ENCODE peak calls at places on chromosomes 3 and 15, in five cellular contexts. V is left ventricle myocardium inferior, C is esophagus squamous epithelium, H is heart right ventricle, U is heart left ventricle. B is an unnamed sample. For H3K27me3 and H3K9me3, the result is how much of the 10 kb centered on the place peaks cover.

GRCh38 chr3:3089017-3089416 is 21.2 kb downstream of the IL5RA start:
- DNase-seq in U (no peak), H (no peak), V (no peak), C (no peak), B (no peak)

GRCh38 chr3:10692039-10692438 is 124.0 kb upstream of the SLC6A11 start:
- DNase-seq in C (no peak), H (no peak), U (no peak), V (no peak), B (no peak)

GRCh38 chr3:193984378-193984777 is 151.6 kb upstream of the HES1 start:
- DNase-seq in V (no peak), H (no peak), C (no peak), U (no peak), B (no peak)

GRCh38 chr15:70742928-70743327 is 20.4 kb downstream of the UACA start:
- DNase-seq in V (no peak), H (no peak), C (no peak), U (no peak), B (no peak)

GRCh38 chr3:138197058-138197457 is 10.0 kb downstream of the ARMC8 start:
- DNase-seq in U (peak), C (no peak), H (no peak), V (no peak), B (no peak)

GRCh38 chr3:53794597-53794996 is 51.6 kb downstream of the CHDH start:
- DNase-seq in U (no peak), C (no peak), V (no peak), H (no peak), B (no peak)

GRCh38 chr3:156483961-156484787 is 70.7 kb downstream of the SSR3 start:
- DNase-seq in U (no peak), C (no peak), H (no peak), V (no peak), B (peak)

GRCh38 chr3:112074616-112075497 is 11.3 kb upstream of the C3orf52 start:
- DNase-seq in V (no peak), C (no peak), U (no peak), H (no peak), B (no peak)

GRCh38 chr3:18223591-18224338 is 201.4 kb downstream of the SATB1 start:
- DNase-seq in U (no peak), V (no peak), H (no peak), C (no peak), B (no peak)

GRCh38 chr15:23038741-23039150 is 623 bp downstream of the TUBGCP5 start:
- DNase-seq in U (no peak), V (no peak), H (no peak), C (no peak), B (no peak)

GRCh38 chr3:177832862-177833261 is 635.6 kb upstream of the TBL1XR1 start:
- DNase-seq in V (no peak), C (no peak), H (no peak), U (no peak), B (no peak)

GRCh38 chr3:108524547-108524946 is 14.2 kb upstream of the MYH15 start:
- DNase-seq in U (no peak), H (no peak), C (no peak), V (no peak), B (no peak)

GRCh38 chr3:104291437-104291851 is 1075.3 kb upstream of the ALCAM start:
- DNase-seq in V (no peak), H (no peak), U (no peak), C (no peak), B (no peak)

GRCh38 chr3:134647902-134648760 is 2.7 kb downstream of the KY start:
- DNase-seq in H (no peak), V (no peak), C (no peak), U (no peak), B (no peak)
- TF ChIP-seq CTCF in H (no peak), V (no peak), C (no peak), U (no peak), B (no peak)

DNA sequence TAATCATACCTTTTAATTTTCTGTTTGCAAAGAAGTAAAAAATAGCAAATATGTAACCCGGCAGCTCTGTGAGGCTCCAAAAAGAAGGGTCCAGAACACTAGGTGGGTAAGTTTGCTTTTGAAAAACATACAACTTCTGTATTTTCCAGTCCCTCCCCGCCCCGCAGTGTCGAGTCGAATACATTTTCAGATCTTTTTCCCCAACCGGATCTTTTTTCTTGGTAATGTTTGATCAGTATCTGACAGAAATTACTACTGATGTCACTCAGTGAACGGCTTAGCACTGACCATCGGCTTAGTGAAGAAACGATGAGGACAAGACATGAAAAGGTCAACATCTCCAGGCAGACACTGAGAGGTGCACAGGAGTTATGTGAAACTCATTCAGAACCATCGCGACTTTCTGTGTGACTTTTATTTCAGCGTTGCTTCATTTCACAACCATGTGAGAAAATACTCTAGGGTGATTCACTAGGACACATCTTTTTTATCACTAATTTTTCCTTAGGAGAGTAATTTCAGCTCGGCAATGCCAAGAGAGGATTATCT is 11.0 kb downstream of the ISL2 start:
- DNase-seq in V (no peak), C (no peak), H (no peak), U (no peak), B (no peak)
- H3K27me3 ChIP-seq in V (half or more), C (under half), H (half or more), U (half or more), B (half or more)

GRCh38 chr15:35358824-35359223 is 187.1 kb downstream of the DPH6 start:
- DNase-seq in H (no peak), C (no peak), V (no peak), U (no peak), B (no peak)
- H3K9me3 ChIP-seq in H (half or more), C (under half), V (half or more), U (under half), B (under half)

GRCh38 chr15:85316244-85316934 is 64.0 kb upstream of the AKAP13 start:
- DNase-seq in C (no peak), V (no peak), H (no peak), U (no peak), B (peak)
- TF ChIP-seq CTCF in C (no peak), V (no peak), H (no peak), U (no peak), B (no peak)

GRCh38 chr15:96804754-96805153 is 474.3 kb downstream of the NR2F2 start:
- DNase-seq in V (no peak), C (no peak), H (no peak), U (no peak), B (no peak)
- H3K27me3 ChIP-seq in V (under half), C (under half), H (under half), U (under half), B (under half)

DNA sequence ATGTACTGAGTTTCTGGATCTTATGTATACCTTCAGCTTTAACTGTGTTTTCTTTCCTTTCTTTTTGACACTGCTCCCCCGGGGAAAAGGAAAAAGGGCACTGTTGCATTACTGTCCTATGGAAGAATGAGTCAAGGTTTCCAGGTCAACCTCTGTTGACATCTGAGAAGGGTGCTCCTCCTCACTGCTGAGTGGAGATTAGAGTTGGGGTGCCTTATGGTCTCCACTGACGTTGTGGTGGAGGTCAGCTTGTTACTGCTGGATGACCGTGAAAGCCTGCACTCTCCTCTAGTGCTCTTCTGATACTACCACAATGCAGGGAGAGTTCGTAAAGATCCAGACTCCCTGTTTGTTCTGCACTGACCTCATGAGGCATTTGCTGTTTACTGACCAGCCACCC is 252.1 kb upstream of the GRM7 start:
- DNase-seq in V (no peak), U (no peak), H (no peak), C (no peak), B (no peak)
- H3K9me3 ChIP-seq in V (under half), U (under half), H (under half), C (under half), B (under half)

GRCh38 chr3:167394003-167394402 is 13.9 kb upstream of the ZBBX start:
- DNase-seq in H (no peak), C (no peak), U (no peak), V (no peak), B (no peak)
- TF ChIP-seq CTCF in H (peak), C (no peak), U (no peak), V (no peak), B (no peak)

GRCh38 chr3:195802795-195803194 is 8.9 kb downstream of the MUC4 start:
- DNase-seq in H (no peak), V (no peak), U (no peak), C (no peak), B (no peak)
- H3K27me3 ChIP-seq in H (under half), V (under half), U (under half), C (under half), B (under half)

GRCh38 chr3:125353128-125353527 is 22.0 kb downstream of the ZNF148 start:
- DNase-seq in C (no peak), V (no peak), H (no peak), U (no peak), B (no peak)
- H3K9me3 ChIP-seq in C (under half), V (under half), H (under half), U (under half), B (under half)